ENCODE peak calls at places on chromosome 13, in nine cellular contexts. B is A549, I is H1, A is tibial nerve, D is K562, G is ovary, Q is HepG2, T is sigmoid colon, M is stomach. L is an unnamed sample.
A peak's percentile ranks its signal among the peaks of the same experiment; 100 is the strongest.

GRCh38 chr13:34657716-34658115 is 284.4 kb upstream of the NBEA start:
- DNase-seq in Q (no peak), M (no peak), I (no peak), D (no peak), T (no peak), A (no peak), B (peak; percentile 45), G (no peak), L (no peak)

GRCh38 chr13:90830782-90831181 is 516.7 kb upstream of the MIR17HG start:
- DNase-seq in D (no peak), I (no peak), Q (no peak), A (no peak), T (no peak), B (no peak), M (no peak), G (no peak), L (no peak)

GRCh38 chr13:87671031-87671823 is at the start of gene SLITRK5:
- DNase-seq in A (peak; percentile 60), I (no peak), G (peak; percentile 35), M (peak; percentile 70), B (peak; percentile 81), T (peak; percentile 80), D (peak; percentile 4), Q (peak; percentile 3), L (peak; percentile 78)

GRCh38 chr13:43316997-43317396 is 293.6 kb downstream of the DNAJC15 start:
- DNase-seq in Q (no peak), T (peak; percentile 72), G (peak; percentile 24), I (no peak), M (no peak), D (no peak), A (no peak), B (no peak), L (no peak)

GRCh38 chr13:80224468-80224867 is 116.5 kb downstream of the SPRY2 start:
- DNase-seq in G (no peak), D (no peak), B (no peak), T (no peak), Q (no peak), A (no peak), I (no peak), M (no peak), L (no peak)

GRCh38 chr13:102333320-102334181 is 68.3 kb downstream of the FGF14 start:
- DNase-seq in M (no peak), Q (no peak), G (no peak), T (no peak), I (no peak), A (no peak), D (no peak), B (no peak), L (no peak)

GRCh38 chr13:97781891-97782305 is 171.6 kb upstream of the IPO5 start:
- DNase-seq in D (no peak), B (no peak), T (no peak), I (no peak), Q (no peak), G (no peak), A (no peak), M (no peak), L (no peak)

GRCh38 chr13:46712524-46712923 is 84.4 kb downstream of the ESD start:
- DNase-seq in Q (no peak), I (no peak), A (no peak), M (no peak), T (no peak), G (no peak), B (no peak), D (no peak), L (no peak)

GRCh38 chr13:37656247-37656940 is 57.8 kb upstream of the POSTN start:
- DNase-seq in G (no peak), M (no peak), Q (no peak), B (peak; percentile 78), I (no peak), T (no peak), A (no peak), D (no peak), L (no peak)

GRCh38 chr13:28531195-28531955 is 36.4 kb upstream of the FLT1 start:
- DNase-seq in Q (no peak), D (no peak), M (peak; percentile 27), B (no peak), A (no peak), T (no peak), I (peak; percentile 27), G (no peak), L (peak; percentile 77)

GRCh38 chr13:108560092-108560491 is 69.3 kb upstream of the MYO16 start:
- DNase-seq in B (no peak), G (no peak), M (no peak), D (no peak), T (no peak), I (no peak), A (no peak), Q (no peak), L (no peak)

GRCh38 chr13:40911341-40911740 is 107.8 kb downstream of the ELF1 start:
- DNase-seq in M (no peak), T (no peak), A (no peak), I (no peak), D (no peak), B (no peak), Q (no peak), G (no peak), L (no peak)

GRCh38 chr13:36981156-36981743 is 17.9 kb downstream of the ALG5 start:
- DNase-seq in G (no peak), Q (peak; percentile 45), A (no peak), M (no peak), B (peak; percentile 45), I (no peak), T (no peak), D (peak; percentile 16), L (no peak)

GRCh38 chr13:101417043-101417406 is 717 bp upstream of the NALCN start:
- DNase-seq in Q (no peak), T (no peak), M (no peak), I (no peak), D (no peak), G (no peak), A (no peak), B (peak; percentile 39), L (no peak)

GRCh38 chr13:101930331-101930730 is 471.5 kb downstream of the FGF14 start:
- DNase-seq in T (no peak), G (no peak), I (no peak), A (no peak), D (no peak), M (no peak), Q (no peak), B (no peak), L (no peak)

GRCh38 chr13:76723551-76724232 is 162.5 kb downstream of the KCTD12 start:
- DNase-seq in I (peak; percentile 17), M (no peak), T (no peak), A (no peak), D (no peak), G (peak; percentile 21), B (no peak), Q (no peak), L (no peak)

GRCh38 chr13:24741016-24741662 is 22.8 kb upstream of the RNF17 start:
- DNase-seq in A (no peak), D (peak; percentile 51), Q (peak; percentile 10), T (no peak), I (no peak), G (no peak), B (peak; percentile 17), M (no peak), L (no peak)

GRCh38 chr13:31797154-31797775 is 57.9 kb downstream of the RXFP2 start:
- DNase-seq in G (no peak), Q (peak; percentile 3), B (peak; percentile 7), A (no peak), T (no peak), D (peak; percentile 3), I (no peak), M (no peak), L (no peak)

GRCh38 chr13:93726173-93727019 is 499.8 kb downstream of the GPC6 start:
- DNase-seq in G (no peak), M (no peak), Q (no peak), D (no peak), A (no peak), I (no peak), B (no peak), T (no peak), L (no peak)

DNA sequence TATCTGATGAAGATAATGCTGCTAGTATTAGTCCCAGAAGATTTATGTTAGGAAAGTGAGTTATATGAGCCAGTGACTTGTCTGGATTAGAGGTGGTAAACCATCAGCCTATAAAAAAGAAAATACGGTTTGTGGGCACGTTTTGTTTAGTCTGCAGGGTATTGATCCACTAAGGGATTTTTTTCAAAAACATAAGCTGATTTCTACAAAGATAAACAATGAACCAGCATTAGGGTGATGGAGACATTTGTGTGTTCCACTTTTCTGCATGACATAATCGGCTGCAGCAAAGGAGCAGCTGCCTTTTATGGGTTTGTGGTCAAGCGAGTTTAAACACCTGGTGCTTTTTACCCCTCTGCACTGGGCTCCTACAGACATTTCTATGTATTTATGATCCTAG is 836.4 kb upstream of the GPC6 start:
- DNase-seq in T (no peak), I (no peak), G (no peak), Q (no peak), D (no peak), B (no peak), M (no peak), A (no peak), L (no peak)
- TF ChIP-seq EP300 in T (no peak), I (no peak), G (no peak), Q (no peak), D (no peak), B (no peak), M (no peak), A (no peak), L (no peak)

DNA sequence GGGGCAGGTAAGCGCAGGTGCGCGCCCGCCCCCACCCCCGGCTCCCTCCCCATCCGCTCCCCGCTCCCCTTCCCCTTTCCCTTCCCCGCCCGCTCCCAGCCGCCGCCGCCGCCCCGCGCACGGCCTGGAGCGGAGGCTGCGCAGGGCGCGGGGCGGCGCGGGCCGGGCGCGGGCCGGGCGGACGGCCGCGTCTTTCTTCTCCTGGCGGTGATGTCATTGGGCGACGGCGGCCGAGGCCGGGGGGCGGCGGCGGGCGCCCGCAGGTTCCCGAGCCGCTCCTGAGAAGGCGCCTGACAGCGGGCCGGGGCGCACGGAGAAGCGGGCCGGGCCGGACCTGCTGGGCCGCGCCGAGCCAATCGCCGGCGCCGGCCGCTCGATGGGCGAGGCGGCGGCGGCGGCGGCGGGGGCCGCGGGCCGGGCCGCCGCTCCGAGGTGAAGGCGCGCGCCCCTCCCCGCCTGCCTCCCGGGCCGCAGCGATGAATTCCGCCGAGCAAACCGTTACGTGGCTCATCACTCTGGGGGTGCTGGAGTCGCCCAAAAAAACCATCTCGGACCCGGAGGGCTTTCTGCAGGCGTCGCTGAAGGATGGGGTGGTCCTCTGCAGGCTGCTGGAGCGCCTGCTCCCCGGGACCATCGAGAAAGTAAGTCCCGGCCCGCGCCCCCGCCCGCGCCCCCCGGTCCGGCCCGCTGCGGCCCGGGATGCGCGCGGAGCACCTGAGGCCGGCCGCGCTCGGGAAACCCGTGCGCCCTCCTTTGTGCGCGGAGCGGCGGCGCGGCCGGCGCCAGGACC is at the start of gene ARHGEF7:
- DNase-seq in I (no peak), M (no peak), D (no peak), A (no peak), T (no peak), Q (no peak), G (peak; percentile 39), B (no peak), L (no peak)
- TF ChIP-seq EP300 in I (no peak), M (no peak), D (no peak), A (no peak), T (no peak), Q (no peak), G (no peak), B (no peak), L (no peak)

GRCh38 chr13:113837554-113838355 is 26.1 kb downstream of the GAS6 start:
- DNase-seq in Q (peak; percentile 55), T (peak; percentile 98), I (no peak), M (peak; percentile 89), G (peak; percentile 96), D (peak; percentile 49), B (peak; percentile 86), A (peak; percentile 91), L (peak; percentile 90)
- TF ChIP-seq EP300 in Q (no peak), T (no peak), I (no peak), M (no peak), G (no peak), D (no peak), B (no peak), A (peak; percentile 67), L (no peak)

GRCh38 chr13:49303533-49304252 is 56.0 kb downstream of the CDADC1 start:
- DNase-seq in M (peak; percentile 71), I (no peak), G (no peak), A (no peak), T (peak; percentile 70), Q (peak; percentile 86), B (no peak), D (no peak), L (no peak)
- TF ChIP-seq EP300 in M (no peak), I (no peak), G (no peak), A (peak; percentile 90), T (no peak), Q (peak; percentile 74), B (no peak), D (no peak), L (no peak)